ENCODE peak calls at places on chromosomes 3 and 15, in ten cellular contexts. B is body of pancreas, P is RWPE2, I is heart left ventricle, U is omental fat pad, L is IMR-90, M is astrocyte of the spinal cord, E is psoas muscle, X is ovary, H is Caco-2. O is an unnamed sample.

GRCh38 chr3:60954049-60954448 is 297.2 kb downstream of the FHIT start:
- DNase-seq in B (no peak), U (no peak), X (no peak), E (no peak), L (no peak), I (no peak), P (no peak), H (no peak), M (peak; percentile 40), O (no peak)

GRCh38 chr3:179229177-179229576 is 21.7 kb downstream of the KCNMB3 start:
- DNase-seq in U (no peak), P (no peak), B (no peak), M (no peak), I (no peak), E (no peak), L (no peak), H (no peak), X (no peak), O (no peak)

GRCh38 chr15:37095197-37095992 is 5.0 kb downstream of the MEIS2 start:
- DNase-seq in E (no peak), M (no peak), H (no peak), L (no peak), U (no peak), I (no peak), B (no peak), P (no peak), X (no peak), O (peak; percentile 43)

GRCh38 chr3:134985841-134986520 is 190.9 kb downstream of the EPHB1 start:
- DNase-seq in I (no peak), M (no peak), L (no peak), E (no peak), U (no peak), H (no peak), P (no peak), X (no peak), B (no peak), O (no peak)

GRCh38 chr15:91281991-91282390 is 181.9 kb downstream of the SV2B start:
- DNase-seq in E (no peak), U (no peak), H (no peak), I (no peak), P (no peak), X (no peak), M (no peak), B (no peak), L (no peak), O (no peak)

GRCh38 chr3:69204315-69204957 is 82.0 kb upstream of the LMOD3 start:
- DNase-seq in H (no peak), E (no peak), M (no peak), U (no peak), P (no peak), L (peak; percentile 22), X (no peak), B (no peak), I (no peak), O (no peak)

GRCh38 chr15:32853667-32854066 is 135.9 kb downstream of the GREM1 start:
- DNase-seq in E (no peak), L (no peak), P (no peak), H (no peak), B (no peak), U (no peak), M (no peak), X (no peak), I (no peak), O (no peak)

GRCh38 chr15:49610166-49610918 is 10.3 kb downstream of the FAM227B start:
- DNase-seq in M (no peak), B (no peak), X (no peak), E (no peak), I (no peak), P (no peak), U (no peak), H (no peak), L (no peak), O (no peak)

GRCh38 chr3:4163006-4163405 is 140.2 kb upstream of the SETMAR start:
- DNase-seq in U (no peak), E (no peak), P (no peak), M (no peak), L (no peak), I (no peak), H (no peak), B (no peak), X (no peak), O (no peak)

DNA sequence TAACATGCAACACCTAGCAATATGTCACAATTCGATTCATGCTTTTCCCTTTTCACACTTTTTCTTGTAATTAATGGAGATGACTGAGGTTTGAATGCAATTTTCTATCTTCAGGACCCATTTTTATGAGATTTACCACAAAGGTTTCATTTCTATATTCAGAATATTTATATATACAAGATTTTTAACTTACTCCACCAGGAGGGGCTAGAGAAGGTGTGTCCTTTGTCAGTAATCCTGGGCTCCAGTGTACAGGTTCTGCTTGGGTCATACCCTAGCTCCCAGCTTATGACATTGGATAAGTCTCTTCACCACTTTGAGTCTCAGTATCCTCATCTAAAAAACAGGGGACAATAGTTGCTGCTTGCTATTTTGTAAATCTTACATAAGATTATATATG is 95.7 kb upstream of the SLC24A5 start:
- DNase-seq in M (no peak), H (no peak), U (no peak), E (no peak), X (no peak), P (no peak), B (no peak), L (peak; percentile 2), I (no peak), O (no peak)
- TF ChIP-seq CTCF in M (peak; percentile 17), H (no peak), U (no peak), E (no peak), X (no peak), P (peak; percentile 22), B (no peak), L (peak; percentile 5), I (no peak), O (no peak)

GRCh38 chr3:86991482-86991815 is 500 bp upstream of the VGLL3 start:
- DNase-seq in E (no peak), L (no peak), H (no peak), M (no peak), P (no peak), X (no peak), U (no peak), I (no peak), B (no peak), O (no peak)

GRCh38 chr3:86990171-86990733 is 697 bp downstream of the VGLL3 start:
- DNase-seq in P (peak; percentile 70), L (peak; percentile 26), M (peak; percentile 36), B (peak; percentile 65), I (no peak), X (peak; percentile 45), E (peak; percentile 41), H (peak; percentile 78), U (no peak), O (no peak)

GRCh38 chr3:86991840-86992430 is 986 bp upstream of the VGLL3 start:
- DNase-seq in B (no peak), U (no peak), I (no peak), L (peak; percentile 60), X (no peak), E (no peak), P (no peak), M (peak; percentile 50), H (no peak), O (no peak)

GRCh38 chr3:86989611-86990010 is 1.3 kb downstream of the VGLL3 start:
- DNase-seq in P (no peak), I (no peak), E (no peak), B (no peak), M (peak; percentile 29), U (no peak), X (no peak), L (peak; percentile 38), H (no peak), O (no peak)

GRCh38 chr3:86990734-86991481 is at the start of gene VGLL3:
- DNase-seq in M (peak; percentile 94), U (no peak), H (peak; percentile 86), E (peak; percentile 77), I (peak; percentile 57), X (peak; percentile 81), L (peak; percentile 87), B (peak; percentile 77), P (peak; percentile 66), O (peak; percentile 61)
- TF ChIP-seq CTCF in M (peak; percentile 34), U (no peak), H (peak; percentile 27), E (no peak), I (no peak), X (no peak), L (peak; percentile 25), B (no peak), P (no peak), O (peak; percentile 26)

DNA sequence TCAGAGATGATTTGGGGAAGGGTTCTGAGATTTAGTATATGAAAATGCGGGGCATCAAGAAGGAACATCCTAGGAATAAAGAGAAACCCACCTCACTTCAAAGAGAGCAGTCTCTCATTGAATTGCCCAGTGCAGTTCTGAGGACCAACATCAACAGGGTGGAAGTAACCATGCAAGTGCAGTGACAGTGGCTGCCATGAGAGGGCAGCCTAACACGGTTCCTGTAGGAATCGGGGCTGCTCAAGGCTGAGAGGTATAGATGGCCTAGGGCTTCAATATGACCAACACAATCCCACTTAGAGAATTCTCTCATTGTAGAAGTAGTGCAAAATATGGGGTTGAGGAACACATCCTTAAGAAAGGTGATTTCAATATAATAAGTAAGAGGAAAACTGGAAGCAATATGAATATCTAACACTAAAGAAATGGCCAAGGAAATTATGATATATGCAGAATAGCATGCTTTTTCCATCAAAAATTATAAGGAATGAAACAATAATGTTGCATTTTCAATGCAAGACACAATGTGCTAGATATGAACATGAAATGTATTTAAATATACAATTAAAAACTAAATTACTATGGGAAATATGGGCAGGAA is 51.1 kb upstream of the ARRDC4 start:
- DNase-seq in U (no peak), H (peak; percentile 58), E (peak; percentile 43), L (peak; percentile 50), I (peak; percentile 54), P (peak; percentile 72), X (peak; percentile 43), M (peak; percentile 49), B (peak; percentile 71), O (peak; percentile 36)
- TF ChIP-seq CTCF in U (no peak), H (peak; percentile 88), E (peak; percentile 92), L (peak; percentile 88), I (peak; percentile 91), P (peak; percentile 100), X (no peak), M (peak; percentile 92), B (peak; percentile 47), O (peak; percentile 73)

GRCh38 chr3:141994856-141995255 is 118.4 kb downstream of the ATP1B3 start:
- DNase-seq in U (no peak), M (no peak), E (no peak), H (no peak), P (no peak), I (no peak), L (no peak), B (no peak), X (no peak), O (no peak)

GRCh38 chr3:141996437-141996836 is 120.0 kb downstream of the ATP1B3 start:
- DNase-seq in U (no peak), L (no peak), P (no peak), H (no peak), X (no peak), E (no peak), M (no peak), I (no peak), B (no peak), O (no peak)

GRCh38 chr3:142003291-142003690 is 126.8 kb downstream of the ATP1B3 start:
- DNase-seq in I (no peak), H (no peak), E (no peak), U (no peak), B (no peak), L (no peak), M (no peak), X (no peak), P (no peak), O (no peak)

GRCh38 chr3:142000341-142000870 is 124.0 kb downstream of the ATP1B3 start:
- DNase-seq in I (no peak), E (no peak), U (no peak), H (no peak), L (no peak), B (no peak), X (no peak), P (no peak), M (peak; percentile 7), O (no peak)

GRCh38 chr3:141998674-141999290 is 122.3 kb downstream of the ATP1B3 start:
- DNase-seq in X (no peak), H (no peak), B (no peak), L (peak; percentile 35), P (no peak), I (no peak), U (no peak), E (no peak), M (peak; percentile 35), O (no peak)
- TF ChIP-seq CTCF in X (no peak), H (no peak), B (no peak), L (peak; percentile 61), P (peak; percentile 78), I (no peak), U (no peak), E (peak; percentile 28), M (peak; percentile 41), O (no peak)